ENCODE peak calls at places on chromosomes 1 and 21, in ten cellular contexts. Y is HTR-8/SVneo; W is SW 1271; C is fibroblast of the conjunctiva; O is nephron progenitor cell; Z is effector CD4-positive, alpha-beta T cell; M is DMS153; U is MV-4-11; G is NCI-H345; P is astrocyte. V is an unnamed sample.

GRCh38 chr1:31227891-31228290 is 11.8 kb downstream of the NKAIN1 start:
- DNase-seq in M (no peak), W (no peak), G (no peak), Z (no peak), P (peak), O (peak), U (no peak), Y (no peak), C (no peak), V (no peak)

GRCh38 chr1:57770772-57771171 is 346.9 kb upstream of the DAB1 start:
- DNase-seq in Y (no peak), U (no peak), C (no peak), O (no peak), M (no peak), P (no peak), Z (no peak), G (no peak), W (no peak), V (no peak)

GRCh38 chr1:46221749-46222148 is 18.6 kb downstream of the LURAP1 start:
- DNase-seq in C (no peak), W (no peak), O (peak), Y (no peak), G (no peak), P (no peak), M (no peak), U (no peak), Z (no peak), V (no peak)

GRCh38 chr1:227943354-227943753 is 4.4 kb downstream of the WNT9A start:
- DNase-seq in P (no peak), Z (no peak), W (no peak), M (no peak), U (no peak), G (no peak), C (no peak), Y (no peak), O (no peak), V (no peak)

GRCh38 chr1:12356004-12356890 is 126.4 kb downstream of the VPS13D start:
- DNase-seq in M (no peak), Z (no peak), U (no peak), W (no peak), Y (no peak), O (no peak), P (peak), G (no peak), C (no peak), V (no peak)

GRCh38 chr1:160427625-160428024 is 27.3 kb downstream of the VANGL2 start:
- DNase-seq in W (no peak), G (no peak), Z (no peak), C (no peak), P (no peak), U (no peak), O (no peak), Y (no peak), M (no peak), V (no peak)

GRCh38 chr1:174902531-174903099 is 97.1 kb upstream of the CACYBP start:
- DNase-seq in G (no peak), M (no peak), Z (no peak), P (peak), U (no peak), C (no peak), Y (no peak), W (no peak), O (no peak), V (no peak)

GRCh38 chr1:19458815-19459417 is 26.4 kb downstream of the CAPZB start:
- DNase-seq in C (no peak), U (no peak), M (no peak), O (no peak), P (no peak), G (no peak), Y (no peak), Z (no peak), W (no peak), V (no peak)

GRCh38 chr1:33502726-33503125 is 30.3 kb downstream of the ZSCAN20 start:
- DNase-seq in Z (no peak), M (no peak), G (no peak), U (no peak), C (no peak), P (peak), Y (no peak), O (no peak), W (no peak), V (no peak)

GRCh38 chr21:36235058-36235582 is 78.5 kb downstream of the DOP1B start:
- DNase-seq in P (no peak), W (no peak), Y (no peak), M (no peak), Z (no peak), U (no peak), O (no peak), G (no peak), C (no peak), V (no peak)

GRCh38 chr1:226882631-226883409 is 12.4 kb downstream of the PSEN2 start:
- DNase-seq in W (no peak), Y (peak), G (no peak), M (no peak), U (peak), O (no peak), Z (no peak), C (no peak), P (peak), V (no peak)

GRCh38 chr1:5769146-5769545 is 223.1 kb downstream of the NPHP4 start:
- DNase-seq in Z (no peak), P (no peak), O (no peak), W (no peak), G (no peak), M (no peak), U (no peak), Y (no peak), C (no peak), V (no peak)

GRCh38 chr1:231049121-231049979 is 9.3 kb upstream of the FAM89A start:
- DNase-seq in P (no peak), W (no peak), Y (no peak), U (no peak), Z (no peak), C (no peak), M (no peak), O (no peak), G (no peak), V (no peak)

V was measured in NCI-H2171.